ENCODE peak calls at places on chromosomes 7 and 10, in nine cellular contexts. K is AG10803; P is AG04450; Q is fibroblast of pulmonary artery; F is fibroblast of the aortic adventitia; Z is AG09309; U is PC-3; S is prostate gland; Y is CD8-positive, alpha-beta T cell. A is an unnamed sample.

GRCh38 chr10:97748116-97748515 is 11.2 kb downstream of the ZFYVE27 start:
- DNase-seq in K (no peak), P (no peak), Q (no peak), F (no peak), Z (no peak), U (no peak), S (no peak), Y (no peak), A (no peak)

GRCh38 chr7:86914468-86915054 is 144.9 kb downstream of the ELAPOR2 start:
- DNase-seq in K (peak), P (no peak), Q (peak), F (peak), Z (no peak), U (peak), S (no peak), Y (no peak), A (no peak)

GRCh38 chr7:55247466-55247865 is 117.7 kb upstream of the LANCL2 start:
- DNase-seq in K (peak), P (no peak), Q (no peak), F (peak), Z (no peak), U (peak), S (no peak), Y (no peak), A (no peak)

GRCh38 chr7:9488555-9488954 is 1055.1 kb downstream of the NXPH1 start:
- DNase-seq in K (peak), P (peak), Q (peak), F (peak), Z (no peak), U (peak), S (no peak), Y (no peak), A (peak)

GRCh38 chr7:140595468-140596147 is 45.0 kb downstream of the DENND2A start:
- DNase-seq in K (peak), P (no peak), Q (no peak), F (no peak), Z (no peak), U (no peak), S (no peak), Y (no peak), A (no peak)

GRCh38 chr7:156092307-156092706 is 280.0 kb upstream of the SHH start:
- DNase-seq in K (no peak), P (no peak), Q (no peak), F (no peak), Z (no peak), U (no peak), S (no peak), Y (no peak), A (no peak)

GRCh38 chr7:100584677-100585510 is 1.0 kb downstream of the LRCH4 start:
- DNase-seq in K (peak), P (no peak), Q (peak), F (peak), Z (peak), U (peak), S (no peak), Y (no peak), A (no peak)

GRCh38 chr7:91434821-91435220 is 170.6 kb downstream of the FZD1 start:
- DNase-seq in K (peak), P (no peak), Q (no peak), F (peak), Z (peak), U (no peak), S (no peak), Y (no peak), A (no peak)

GRCh38 chr10:97226398-97226797 is 40.6 kb upstream of the SLIT1 start:
- DNase-seq in K (no peak), P (no peak), Q (no peak), F (no peak), Z (no peak), U (no peak), S (no peak), Y (no peak), A (no peak)

GRCh38 chr7:141441837-141442627 is 109.2 kb upstream of the AGK start:
- DNase-seq in K (no peak), P (no peak), Q (no peak), F (no peak), Z (no peak), U (peak), S (no peak), Y (no peak), A (no peak)

GRCh38 chr10:78181381-78182055 is 147.9 kb downstream of the RPS24 start:
- DNase-seq in K (no peak), P (no peak), Q (no peak), F (no peak), Z (no peak), U (no peak), S (no peak), Y (no peak), A (no peak)

GRCh38 chr7:69799990-69800389 is 201.7 kb downstream of the AUTS2 start:
- DNase-seq in K (no peak), P (no peak), Q (no peak), F (no peak), Z (no peak), U (no peak), S (no peak), Y (no peak), A (no peak)

GRCh38 chr7:71752171-71752935 is 620.4 kb downstream of the GALNT17 start:
- DNase-seq in K (peak), P (no peak), Q (peak), F (no peak), Z (no peak), U (peak), S (no peak), Y (no peak), A (no peak)

GRCh38 chr7:116942503-116942902 is 10.8 kb upstream of the ST7 start:
- DNase-seq in K (no peak), P (no peak), Q (no peak), F (no peak), Z (no peak), U (no peak), S (no peak), Y (no peak), A (no peak)

GRCh38 chr7:92432299-92432946 is 14.9 kb upstream of the GATAD1 start:
- DNase-seq in K (no peak), P (no peak), Q (no peak), F (no peak), Z (no peak), U (peak), S (no peak), Y (no peak), A (no peak)

GRCh38 chr10:5511231-5511884 is 12.0 kb upstream of the CALML5 start:
- DNase-seq in K (no peak), P (no peak), Q (no peak), F (no peak), Z (no peak), U (no peak), S (no peak), Y (no peak), A (no peak)

GRCh38 chr10:78165617-78166016 is 132.0 kb downstream of the RPS24 start:
- DNase-seq in K (no peak), P (no peak), Q (no peak), F (no peak), Z (no peak), U (peak), S (no peak), Y (no peak), A (no peak)

GRCh38 chr10:61159253-61159652 is 215.3 kb upstream of the RHOBTB1 start:
- DNase-seq in K (peak), P (no peak), Q (peak), F (no peak), Z (no peak), U (peak), S (peak), Y (no peak), A (peak)

GRCh38 chr7:95180-95862 is 97.0 kb upstream of the FAM20C start:
- DNase-seq in K (peak), P (peak), Q (peak), F (peak), Z (no peak), U (peak), S (no peak), Y (no peak), A (peak)

GRCh38 chr7:17144313-17144712 is 154.1 kb upstream of the AHR start:
- DNase-seq in K (peak), P (no peak), Q (no peak), F (peak), Z (no peak), U (peak), S (no peak), Y (peak), A (no peak)

DNA sequence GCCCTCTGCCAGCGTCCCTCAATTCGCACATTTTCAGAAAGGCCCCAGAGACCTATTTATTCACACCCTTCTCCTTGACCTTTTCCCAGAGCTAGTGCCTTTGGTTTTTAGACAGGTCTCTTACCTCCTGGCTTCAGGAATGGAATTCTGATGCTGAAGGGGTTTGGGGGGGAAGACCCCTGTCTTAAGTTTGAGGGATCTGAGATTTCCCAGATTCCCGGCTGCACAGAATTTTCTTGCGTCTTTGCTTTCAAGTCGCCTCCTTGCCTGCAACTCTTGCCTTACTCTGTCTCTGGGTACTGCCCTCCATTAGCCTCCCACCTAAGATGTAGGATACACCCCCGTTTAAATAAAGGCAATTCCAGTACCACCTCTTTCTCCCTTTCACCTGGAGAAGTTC is 1.9 kb downstream of the GATA3 start:
- DNase-seq in K (no peak), P (no peak), Q (no peak), F (no peak), Z (no peak), U (no peak), S (no peak), Y (no peak), A (no peak)
- H3K4me3 ChIP-seq in K (no peak), P (no peak), Q (peak), F (no peak), Z (no peak), U (peak), S (peak), Y (peak), A (no peak)

GRCh38 chr10:79247373-79248137 is 99.7 kb upstream of the PPIF start:
- DNase-seq in K (no peak), P (no peak), Q (no peak), F (no peak), Z (no peak), U (no peak), S (no peak), Y (no peak), A (no peak)

GRCh38 chr10:79246209-79246581 is 101.1 kb upstream of the PPIF start:
- DNase-seq in K (peak), P (no peak), Q (no peak), F (peak), Z (no peak), U (no peak), S (no peak), Y (no peak), A (no peak)

GRCh38 chr10:79248341-79248931 is 98.8 kb upstream of the PPIF start:
- DNase-seq in K (no peak), P (no peak), Q (no peak), F (no peak), Z (no peak), U (no peak), S (no peak), Y (no peak), A (peak)

GRCh38 chr10:79245539-79246208 is 101.6 kb upstream of the PPIF start:
- DNase-seq in K (peak), P (no peak), Q (no peak), F (no peak), Z (no peak), U (no peak), S (no peak), Y (no peak), A (no peak)

GRCh38 chr10:79246606-79247275 is 100.5 kb upstream of the PPIF start:
- DNase-seq in K (peak), P (no peak), Q (peak), F (peak), Z (no peak), U (no peak), S (no peak), Y (no peak), A (no peak)
- TF ChIP-seq CTCF in K (peak), P (no peak), Q (no peak), F (no peak), Z (no peak), U (no peak), S (no peak), Y (no peak), A (no peak)

DNA sequence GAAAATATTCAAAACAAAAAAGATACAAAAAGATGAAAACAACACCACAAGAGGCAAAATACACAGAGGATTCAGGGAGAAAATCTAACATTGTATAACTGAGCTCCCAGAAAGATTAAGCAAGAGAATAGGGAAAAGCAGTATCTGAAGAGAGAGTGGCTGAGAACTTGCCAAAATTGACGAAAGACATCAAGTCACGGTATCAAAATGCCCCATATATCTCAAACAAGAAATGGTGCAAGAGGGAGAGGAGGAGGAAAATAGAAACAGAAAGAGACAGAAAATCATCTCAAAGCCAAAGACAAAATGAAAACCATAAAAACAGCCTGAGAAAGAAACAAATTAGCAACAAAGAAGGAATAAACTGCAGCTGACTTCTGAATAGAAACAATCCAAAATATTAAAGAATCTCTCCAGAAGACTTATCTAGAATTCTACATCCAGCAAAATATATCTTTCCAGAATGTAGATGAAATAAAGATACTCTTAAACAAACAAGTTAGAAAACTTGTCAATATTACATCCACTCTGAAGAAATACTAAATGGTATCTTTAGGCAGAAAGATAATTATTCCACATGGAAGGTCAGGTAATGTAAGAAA is 5.5 kb downstream of the USP6NL start:
- DNase-seq in K (no peak), P (no peak), Q (peak), F (no peak), Z (no peak), U (no peak), S (no peak), Y (no peak), A (no peak)
- H3K4me3 ChIP-seq in K (no peak), P (no peak), Q (no peak), F (no peak), Z (no peak), U (no peak), S (no peak), Y (no peak), A (no peak)

GRCh38 chr7:128395748-128396147 is 14.0 kb downstream of the IMPDH1 start:
- DNase-seq in K (no peak), P (no peak), Q (no peak), F (no peak), Z (no peak), U (no peak), S (no peak), Y (no peak), A (no peak)
- TF ChIP-seq CTCF in K (no peak), P (no peak), Q (peak), F (no peak), Z (no peak), U (peak), S (no peak), Y (no peak), A (peak)

DNA sequence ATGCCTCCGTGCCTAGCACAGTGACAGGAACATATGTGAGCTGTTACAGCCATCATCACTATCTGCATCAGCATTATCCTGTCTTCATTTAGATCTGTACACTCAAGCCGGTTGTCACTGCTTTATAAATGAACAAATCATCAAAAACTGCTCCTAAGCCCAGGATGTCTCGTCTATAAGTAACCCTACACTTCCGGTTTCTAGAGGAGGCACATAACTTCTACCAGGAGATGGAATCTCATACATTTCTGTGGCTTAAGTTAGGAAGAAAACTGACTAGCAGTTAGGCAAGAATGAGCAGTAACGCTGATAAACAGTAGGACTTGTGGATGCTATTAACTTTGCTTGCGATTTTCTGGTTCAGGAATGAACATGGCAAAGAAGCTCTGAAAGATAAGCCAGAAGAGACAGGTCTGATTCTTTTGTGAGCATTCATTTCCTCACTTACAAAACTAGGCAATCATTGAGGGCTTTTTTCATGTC is 1199.2 kb downstream of the SORCS3 start:
- DNase-seq in K (no peak), P (no peak), Q (peak), F (no peak), Z (no peak), U (no peak), S (no peak), Y (no peak), A (no peak)
- H3K4me3 ChIP-seq in K (no peak), P (no peak), Q (no peak), F (no peak), Z (no peak), U (no peak), S (no peak), Y (no peak), A (no peak)